ENCODE peak calls at places on chromosomes 5 and 9, in seven cellular contexts. W is activated CD8-positive, alpha-beta T cell treated with anti-CD3 and anti-CD28 coated beads for 36 hours; F is T-helper 17 cell; P is RWPE2; O is naive thymus-derived CD8-positive, alpha-beta T cell; R is CD4-positive, alpha-beta T cell; T is Panc1. A is an unnamed sample.

GRCh38 chr5:155786108-155786507 is 540.9 kb upstream of the SGCD start:
- ATAC-seq in W (no peak), F (no peak), P (no peak), O (no peak), R (no peak), T (no peak), A (no peak)

GRCh38 chr5:133274597-133274935 is 222.8 kb downstream of the HSPA4 start:
- ATAC-seq in W (no peak), F (no peak), P (peak), O (no peak), R (no peak), T (no peak), A (no peak)

GRCh38 chr5:94407023-94407422 is 211.4 kb downstream of the KIAA0825 start:
- ATAC-seq in W (no peak), F (no peak), P (peak), O (no peak), R (no peak), T (no peak), A (no peak)

GRCh38 chr5:55855509-55855908 is 4.4 kb downstream of the IL31RA start:
- ATAC-seq in W (peak), F (no peak), P (no peak), O (peak), R (no peak), T (no peak), A (no peak)

GRCh38 chr9:16884952-16885513 is 14.6 kb upstream of the BNC2 start:
- ATAC-seq in W (no peak), F (no peak), P (peak), O (no peak), R (no peak), T (no peak), A (no peak)

GRCh38 chr5:168712280-168712924 is 133.2 kb upstream of the PANK3 start:
- ATAC-seq in W (no peak), F (no peak), P (peak), O (no peak), R (no peak), T (peak), A (no peak)

GRCh38 chr9:123999668-124000067 is 11.9 kb upstream of the LHX2 start:
- ATAC-seq in W (no peak), F (no peak), P (no peak), O (no peak), R (no peak), T (peak), A (no peak)

GRCh38 chr5:96692436-96692835 is 30.3 kb downstream of the CAST start:
- ATAC-seq in W (no peak), F (no peak), P (peak), O (no peak), R (no peak), T (peak), A (no peak)

GRCh38 chr9:98150164-98150563 is 31.1 kb upstream of the TRIM14 start:
- ATAC-seq in W (no peak), F (no peak), P (no peak), O (no peak), R (no peak), T (no peak), A (no peak)

GRCh38 chr5:147688965-147689364 is 93.6 kb downstream of the JAKMIP2 start:
- ATAC-seq in W (no peak), F (no peak), P (peak), O (no peak), R (no peak), T (no peak), A (no peak)

A was measured in stimulated activated memory B cell treated with anti-CD40 and anti-IgM and Interleukin-4, amounts not matched to agents 10 μg/mL and 1 μg/mL and 100 μg/mL, for 72 hours.